ENCODE peak calls at places on chromosome 19, in seven cellular contexts. E is thoracic aorta, T is heart left ventricle, B is IMR-90, J is uterus, F is upper lobe of left lung, V is body of pancreas. Z is an unnamed sample. For H3K4me1 and H3K9me3, the result is how much of the 10 kb centered on the place peaks cover.

GRCh38 chr19:54415208-54415900 is at the start of gene TTYH1:
- DNase-seq in J (no peak), V (peak), F (peak), B (no peak), T (no peak), E (no peak), Z (no peak)

GRCh38 chr19:41408256-41408655 is 10.6 kb downstream of the BCKDHA start:
- DNase-seq in V (no peak), B (no peak), E (no peak), J (no peak), F (no peak), T (no peak), Z (no peak)

GRCh38 chr19:42254083-42254849 is 662 bp downstream of the ERF start:
- DNase-seq in T (peak), F (peak), E (no peak), J (peak), V (peak), B (peak), Z (peak)

GRCh38 chr19:29681422-29682235 is 16.4 kb downstream of the PLEKHF1 start:
- DNase-seq in T (no peak), F (peak), V (no peak), B (no peak), E (no peak), J (no peak), Z (peak)

GRCh38 chr19:31408460-31409124 is 59.4 kb upstream of the TSHZ3 start:
- DNase-seq in B (peak), T (no peak), V (no peak), E (no peak), J (peak), F (no peak), Z (no peak)

GRCh38 chr19:40143612-40144011 is 47.6 kb upstream of the MAP3K10 start:
- DNase-seq in J (no peak), E (no peak), T (no peak), V (no peak), F (no peak), B (no peak), Z (no peak)

GRCh38 chr19:47157455-47158321 is 27.1 kb downstream of the SAE1 start:
- DNase-seq in B (peak), T (peak), V (peak), J (peak), F (no peak), E (peak), Z (peak)

GRCh38 chr19:44689290-44690130 is 9.4 kb upstream of the CEACAM16 start:
- DNase-seq in T (peak), J (peak), V (peak), E (peak), B (peak), F (peak), Z (peak)

GRCh38 chr19:31538879-31539278 is 189.6 kb upstream of the TSHZ3 start:
- DNase-seq in J (no peak), F (no peak), E (no peak), T (no peak), B (no peak), V (no peak), Z (no peak)

GRCh38 chr19:47762615-47763308 is 15.7 kb upstream of the SELENOW start:
- DNase-seq in F (no peak), J (peak), T (no peak), B (no peak), V (no peak), E (no peak), Z (no peak)

GRCh38 chr19:46692918-46693722 is 23.8 kb downstream of the PRKD2 start:
- DNase-seq in E (no peak), J (no peak), B (no peak), F (no peak), T (no peak), V (no peak), Z (no peak)

GRCh38 chr19:39299832-39300231 is 3.6 kb downstream of the IFNL1 start:
- DNase-seq in T (no peak), J (no peak), E (no peak), V (no peak), B (no peak), F (no peak), Z (peak)

GRCh38 chr19:48674921-48675824 is 2.4 kb upstream of the NTN5 start:
- DNase-seq in F (peak), E (peak), T (peak), V (peak), J (peak), B (peak), Z (peak)

GRCh38 chr19:33499248-33499647 is 22.3 kb downstream of the PEPD start:
- DNase-seq in V (no peak), J (no peak), E (no peak), T (peak), B (no peak), F (no peak), Z (no peak)

GRCh38 chr19:15562145-15562544 is 52.9 kb upstream of the CYP4F8 start:
- DNase-seq in J (no peak), T (no peak), F (no peak), V (no peak), E (no peak), B (no peak), Z (no peak)

DNA sequence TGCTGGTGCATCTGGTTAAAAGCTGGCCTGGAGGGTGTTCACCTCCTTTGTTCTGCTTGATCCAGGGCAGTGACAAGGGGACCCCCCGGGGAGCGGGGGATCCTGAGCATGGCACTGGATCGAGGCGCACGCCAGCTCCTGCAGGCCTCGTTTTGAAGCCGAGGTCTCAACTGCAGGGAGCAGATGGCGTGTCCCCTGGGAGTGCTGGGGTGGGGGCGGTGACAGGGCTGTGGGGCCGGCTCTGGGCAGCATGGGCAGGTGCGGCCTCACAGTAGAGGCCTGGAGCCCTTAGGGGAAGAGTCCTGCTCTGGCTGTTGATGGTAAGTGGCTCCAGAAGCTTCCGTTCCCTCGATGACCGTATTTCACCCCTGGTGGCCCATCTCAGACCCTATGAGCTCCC is 51.8 kb downstream of the CRTC1 start:
- DNase-seq in F (no peak), B (no peak), V (no peak), J (no peak), E (no peak), T (no peak), Z (no peak)
- H3K4me1 ChIP-seq in F (under half), B (under half), V (under half), J (under half), E (under half), T (under half), Z (under half)

DNA sequence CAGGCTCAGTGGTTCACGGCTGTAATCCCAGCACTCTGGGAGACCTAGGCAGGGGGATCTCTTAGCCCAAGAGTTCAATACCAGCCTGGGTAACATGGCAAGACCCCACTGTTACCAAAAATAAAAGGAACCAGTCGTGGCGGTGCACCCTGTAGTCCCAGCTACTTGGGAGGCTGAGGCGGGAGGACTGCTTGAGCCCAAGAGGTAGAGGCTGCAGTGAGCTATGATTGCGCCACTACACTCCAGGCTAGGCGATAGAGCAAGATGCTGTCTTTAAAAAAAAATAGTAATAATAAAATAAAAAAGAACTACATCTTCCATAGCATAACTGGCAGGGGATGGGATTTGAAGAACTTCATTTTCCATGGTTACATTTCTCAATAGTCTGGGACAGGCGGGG is 3.0 kb downstream of the LYPD3 start:
- DNase-seq in E (no peak), F (no peak), V (no peak), T (no peak), J (no peak), B (no peak), Z (no peak)
- H3K4me3 ChIP-seq in E (no peak), F (no peak), V (no peak), T (no peak), J (no peak), B (no peak), Z (no peak)

GRCh38 chr19:57572415-57572947 is 6.2 kb downstream of the ZNF416 start:
- DNase-seq in V (no peak), B (no peak), F (no peak), J (no peak), E (no peak), T (no peak), Z (no peak)
- H3K9me3 ChIP-seq in V (under half), B (half or more), F (half or more), J (under half), E (half or more), T (under half), Z (half or more)

GRCh38 chr19:5942991-5943390 is 28.9 kb downstream of the CAPS start:
- DNase-seq in J (no peak), E (no peak), B (no peak), F (no peak), T (no peak), V (no peak), Z (no peak)
- H3K4me1 ChIP-seq in J (under half), E (under half), B (under half), F (under half), T (under half), V (under half), Z (under half)

DNA sequence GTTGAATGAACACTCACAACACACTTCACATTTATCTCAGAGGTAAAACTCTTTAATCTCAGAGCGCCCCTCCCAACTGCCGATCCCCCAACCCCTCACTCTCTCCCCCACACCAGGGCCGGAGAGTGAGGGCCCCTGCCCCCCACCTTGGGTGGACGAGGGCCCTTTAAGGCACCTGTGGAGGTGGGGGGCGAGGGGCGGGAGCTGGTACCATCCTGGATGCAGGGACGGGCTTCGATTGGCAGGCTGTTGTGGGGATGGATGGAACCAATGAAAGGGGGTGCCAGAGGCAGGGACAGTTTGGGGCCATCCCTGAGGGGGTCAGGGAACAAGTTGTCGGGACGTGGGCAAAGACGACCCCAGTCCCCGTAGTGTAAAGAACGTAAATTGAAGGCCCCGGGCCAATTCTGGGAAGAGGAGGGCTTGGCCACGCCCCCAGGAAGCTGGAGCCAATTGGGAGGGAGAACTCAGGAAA is 1.7 kb upstream of the PNKP start:
- DNase-seq in V (no peak), E (no peak), F (peak), T (no peak), B (no peak), J (no peak), Z (no peak)
- H3K4me3 ChIP-seq in V (no peak), E (peak), F (peak), T (peak), B (peak), J (peak), Z (peak)

GRCh38 chr19:12272980-12273901 is 21.4 kb downstream of the ZNF44 start:
- DNase-seq in E (no peak), F (no peak), V (no peak), T (no peak), J (no peak), B (no peak), Z (no peak)
- H3K9me3 ChIP-seq in E (half or more), F (half or more), V (under half), T (under half), J (under half), B (half or more), Z (half or more)